ENCODE peak calls at places on chromosomes 6 and 20, in nine cellular contexts. One of them, this sample, is unnamed.

GRCh38 chr6:16727996-16728395 is 33.3 kb downstream of the ATXN1 start:
- DNase-seq in IMR-90: no peak
- DNase-seq in ovary: no peak
- DNase-seq in HCT116: no peak
- DNase-seq in tibial nerve: no peak
- DNase-seq in GM12892: no peak
- DNase-seq in body of pancreas: no peak
- DNase-seq in spleen: no peak
- DNase-seq in right lobe of liver: no peak
- DNase-seq in this sample: peak

GRCh38 chr20:46558511-46558959 is 8.1 kb upstream of the OCSTAMP start:
- DNase-seq in IMR-90: peak
- DNase-seq in ovary: no peak
- DNase-seq in HCT116: no peak
- DNase-seq in tibial nerve: no peak
- DNase-seq in GM12892: no peak
- DNase-seq in body of pancreas: no peak
- DNase-seq in spleen: no peak
- DNase-seq in right lobe of liver: no peak
- DNase-seq in this sample: no peak

GRCh38 chr6:17101422-17102257 is at the start of gene STMND1:
- DNase-seq in IMR-90: peak
- DNase-seq in ovary: peak
- DNase-seq in HCT116: no peak
- DNase-seq in tibial nerve: peak
- DNase-seq in GM12892: peak
- DNase-seq in body of pancreas: peak
- DNase-seq in spleen: no peak
- DNase-seq in right lobe of liver: peak
- DNase-seq in this sample: peak

GRCh38 chr20:63826753-63827152 is 4.3 kb downstream of the ZBTB46 start:
- DNase-seq in IMR-90: peak
- DNase-seq in ovary: no peak
- DNase-seq in HCT116: no peak
- DNase-seq in tibial nerve: no peak
- DNase-seq in GM12892: no peak
- DNase-seq in body of pancreas: no peak
- DNase-seq in spleen: no peak
- DNase-seq in right lobe of liver: no peak
- DNase-seq in this sample: no peak

GRCh38 chr6:21533678-21534077 is 59.9 kb upstream of the SOX4 start:
- DNase-seq in IMR-90: peak
- DNase-seq in ovary: no peak
- DNase-seq in HCT116: no peak
- DNase-seq in tibial nerve: no peak
- DNase-seq in GM12892: no peak
- DNase-seq in body of pancreas: no peak
- DNase-seq in spleen: no peak
- DNase-seq in right lobe of liver: no peak
- DNase-seq in this sample: no peak

GRCh38 chr6:160238786-160239751 is 19.6 kb downstream of the SLC22A2 start:
- DNase-seq in IMR-90: no peak
- DNase-seq in ovary: no peak
- DNase-seq in HCT116: no peak
- DNase-seq in tibial nerve: no peak
- DNase-seq in GM12892: no peak
- DNase-seq in body of pancreas: peak
- DNase-seq in spleen: no peak
- DNase-seq in right lobe of liver: no peak
- DNase-seq in this sample: no peak

GRCh38 chr20:5511505-5511904 is 194.8 kb upstream of the PROKR2 start:
- DNase-seq in IMR-90: no peak
- DNase-seq in ovary: no peak
- DNase-seq in HCT116: no peak
- DNase-seq in tibial nerve: no peak
- DNase-seq in GM12892: no peak
- DNase-seq in body of pancreas: no peak
- DNase-seq in spleen: no peak
- DNase-seq in right lobe of liver: no peak
- DNase-seq in this sample: no peak

GRCh38 chr20:48538058-48538825 is 289.6 kb downstream of the PREX1 start:
- DNase-seq in IMR-90: peak
- DNase-seq in ovary: no peak
- DNase-seq in HCT116: peak
- DNase-seq in tibial nerve: no peak
- DNase-seq in GM12892: no peak
- DNase-seq in body of pancreas: peak
- DNase-seq in spleen: no peak
- DNase-seq in right lobe of liver: no peak
- DNase-seq in this sample: no peak

DNA sequence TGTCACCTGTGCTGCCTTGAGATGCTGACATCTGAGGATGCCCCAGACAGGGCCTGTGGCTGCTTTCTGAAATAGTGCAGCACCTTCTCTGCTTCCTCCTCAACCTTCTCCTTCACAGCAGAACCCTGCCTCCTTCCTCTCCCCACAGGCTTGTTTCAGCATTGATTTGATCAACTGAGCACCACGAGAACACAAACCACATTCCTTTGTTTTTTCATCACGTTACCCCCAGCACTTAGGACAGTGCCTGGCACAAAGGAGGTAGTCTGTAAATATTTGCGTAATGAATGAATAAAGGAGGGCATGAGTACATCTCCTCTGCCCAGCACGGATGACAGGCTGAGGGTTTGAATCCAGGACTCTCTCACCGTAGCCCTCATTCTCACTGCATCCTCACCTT is 21.3 kb upstream of the WFDC2 start:
- DNase-seq in IMR-90: no peak
- DNase-seq in ovary: no peak
- DNase-seq in HCT116: no peak
- DNase-seq in tibial nerve: no peak
- DNase-seq in GM12892: no peak
- DNase-seq in body of pancreas: no peak
- DNase-seq in spleen: no peak
- DNase-seq in right lobe of liver: no peak
- DNase-seq in this sample: no peak
- TF ChIP-seq POLR2A in IMR-90: no peak
- TF ChIP-seq POLR2A in ovary: no peak
- TF ChIP-seq POLR2A in HCT116: no peak
- TF ChIP-seq POLR2A in tibial nerve: no peak
- TF ChIP-seq POLR2A in GM12892: no peak
- TF ChIP-seq POLR2A in body of pancreas: no peak
- TF ChIP-seq POLR2A in spleen: no peak
- TF ChIP-seq POLR2A in right lobe of liver: no peak
- TF ChIP-seq POLR2A in this sample: no peak

GRCh38 chr6:79396625-79397024 is 140.6 kb downstream of the LCA5 start:
- DNase-seq in IMR-90: no peak
- DNase-seq in ovary: no peak
- DNase-seq in HCT116: no peak
- DNase-seq in tibial nerve: no peak
- DNase-seq in GM12892: no peak
- DNase-seq in body of pancreas: no peak
- DNase-seq in spleen: no peak
- DNase-seq in right lobe of liver: no peak
- DNase-seq in this sample: no peak

GRCh38 chr6:79394690-79395089 is 142.5 kb downstream of the LCA5 start:
- DNase-seq in IMR-90: no peak
- DNase-seq in ovary: no peak
- DNase-seq in HCT116: no peak
- DNase-seq in tibial nerve: no peak
- DNase-seq in GM12892: no peak
- DNase-seq in body of pancreas: no peak
- DNase-seq in spleen: no peak
- DNase-seq in right lobe of liver: no peak
- DNase-seq in this sample: no peak

GRCh38 chr6:79403525-79403924 is 133.7 kb downstream of the LCA5 start:
- DNase-seq in IMR-90: no peak
- DNase-seq in ovary: no peak
- DNase-seq in HCT116: no peak
- DNase-seq in tibial nerve: no peak
- DNase-seq in GM12892: no peak
- DNase-seq in body of pancreas: no peak
- DNase-seq in spleen: no peak
- DNase-seq in right lobe of liver: no peak
- DNase-seq in this sample: no peak

GRCh38 chr6:79404261-79404660 is 133.0 kb downstream of the LCA5 start:
- DNase-seq in IMR-90: no peak
- DNase-seq in ovary: no peak
- DNase-seq in HCT116: no peak
- DNase-seq in tibial nerve: no peak
- DNase-seq in GM12892: no peak
- DNase-seq in body of pancreas: no peak
- DNase-seq in spleen: no peak
- DNase-seq in right lobe of liver: no peak
- DNase-seq in this sample: no peak

DNA sequence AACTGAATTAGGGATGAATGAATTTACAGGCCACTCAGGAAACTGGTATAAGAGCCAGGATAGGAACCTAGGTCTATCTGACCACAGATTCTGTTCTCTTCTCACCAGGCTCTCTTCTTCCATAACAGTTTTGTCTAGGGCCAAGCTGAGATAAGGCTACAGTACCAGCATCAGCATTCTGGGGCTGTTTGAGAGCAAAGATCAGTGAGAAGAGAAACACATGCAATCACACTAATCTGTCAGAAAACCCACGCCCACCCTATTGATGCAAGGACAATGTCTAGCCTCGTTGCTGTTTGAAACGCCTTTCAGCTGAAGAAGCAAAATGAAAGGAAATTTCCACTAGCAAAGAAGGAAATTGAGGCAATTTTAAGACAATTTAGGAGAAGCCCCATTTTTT is 137.7 kb downstream of the LCA5 start:
- DNase-seq in IMR-90: no peak
- DNase-seq in ovary: no peak
- DNase-seq in HCT116: no peak
- DNase-seq in tibial nerve: no peak
- DNase-seq in GM12892: no peak
- DNase-seq in body of pancreas: no peak
- DNase-seq in spleen: no peak
- DNase-seq in right lobe of liver: no peak
- DNase-seq in this sample: no peak
- TF ChIP-seq POLR2A in IMR-90: no peak
- TF ChIP-seq POLR2A in ovary: no peak
- TF ChIP-seq POLR2A in HCT116: no peak
- TF ChIP-seq POLR2A in tibial nerve: no peak
- TF ChIP-seq POLR2A in GM12892: no peak
- TF ChIP-seq POLR2A in body of pancreas: no peak
- TF ChIP-seq POLR2A in spleen: no peak
- TF ChIP-seq POLR2A in right lobe of liver: no peak
- TF ChIP-seq POLR2A in this sample: no peak

DNA sequence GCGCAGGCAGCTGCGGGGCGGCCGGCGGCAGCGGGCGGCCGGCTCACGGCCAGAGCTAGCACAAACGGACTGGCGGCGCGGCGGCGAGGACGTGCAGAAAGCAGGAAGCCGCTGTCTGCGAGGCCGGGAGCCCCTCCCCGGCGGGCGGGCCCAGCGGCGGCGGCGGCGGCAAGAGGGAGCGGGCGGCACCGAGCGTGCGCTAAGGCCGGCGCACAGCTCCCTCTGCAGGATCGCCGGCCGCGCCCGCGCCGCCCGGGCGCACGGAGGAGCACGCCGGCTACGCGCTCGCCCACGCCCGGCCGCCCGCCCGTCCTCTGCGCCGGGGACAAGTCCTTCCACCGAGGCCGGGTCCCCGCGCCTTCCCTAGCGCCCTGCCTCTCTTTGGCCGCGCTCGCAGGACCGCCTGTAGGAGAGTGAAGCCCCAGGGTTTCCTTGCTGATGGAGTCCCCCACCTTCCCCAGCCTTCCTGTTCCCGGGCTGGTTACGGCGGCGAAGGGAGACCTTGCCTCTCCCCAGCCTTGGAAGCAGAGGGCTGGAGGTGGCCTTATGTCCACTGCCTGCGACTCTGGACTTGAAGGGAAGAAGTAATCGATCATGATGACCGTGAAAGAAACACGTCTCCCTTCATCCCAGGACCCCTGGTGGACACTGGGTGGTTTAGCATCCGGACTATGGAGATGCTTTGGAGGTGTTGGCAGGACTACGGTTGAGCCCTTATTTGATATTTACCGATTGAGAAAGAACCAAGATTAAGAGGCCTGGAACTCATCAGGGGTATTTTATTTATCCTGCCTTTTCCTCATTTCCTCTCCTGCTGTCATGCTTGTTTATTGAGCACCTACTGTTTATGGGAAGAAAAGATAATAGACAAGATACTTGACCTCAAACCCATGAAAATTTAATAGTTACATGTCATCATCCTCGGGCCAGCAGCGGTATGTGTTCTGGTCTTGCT is at the start of gene PREP:
- DNase-seq in IMR-90: peak
- DNase-seq in ovary: peak
- DNase-seq in HCT116: peak
- DNase-seq in tibial nerve: peak
- DNase-seq in GM12892: peak
- DNase-seq in body of pancreas: peak
- DNase-seq in spleen: peak
- DNase-seq in right lobe of liver: peak
- DNase-seq in this sample: peak
- TF ChIP-seq POLR2A in IMR-90: peak
- TF ChIP-seq POLR2A in ovary: no peak
- TF ChIP-seq POLR2A in HCT116: no peak
- TF ChIP-seq POLR2A in tibial nerve: peak
- TF ChIP-seq POLR2A in GM12892: peak
- TF ChIP-seq POLR2A in body of pancreas: peak
- TF ChIP-seq POLR2A in spleen: no peak
- TF ChIP-seq POLR2A in right lobe of liver: peak
- TF ChIP-seq POLR2A in this sample: peak

GRCh38 chr6:36924131-36924530 is 30.4 kb upstream of the PI16 start:
- DNase-seq in IMR-90: peak
- DNase-seq in ovary: no peak
- DNase-seq in HCT116: no peak
- DNase-seq in tibial nerve: no peak
- DNase-seq in GM12892: no peak
- DNase-seq in body of pancreas: no peak
- DNase-seq in spleen: no peak
- DNase-seq in right lobe of liver: no peak
- DNase-seq in this sample: no peak

GRCh38 chr6:36927114-36927513 is 27.4 kb upstream of the PI16 start:
- DNase-seq in IMR-90: no peak
- DNase-seq in ovary: no peak
- DNase-seq in HCT116: no peak
- DNase-seq in tibial nerve: no peak
- DNase-seq in GM12892: no peak
- DNase-seq in body of pancreas: no peak
- DNase-seq in spleen: no peak
- DNase-seq in right lobe of liver: no peak
- DNase-seq in this sample: no peak

GRCh38 chr6:36926711-36927110 is 27.8 kb upstream of the PI16 start:
- DNase-seq in IMR-90: no peak
- DNase-seq in ovary: peak
- DNase-seq in HCT116: no peak
- DNase-seq in tibial nerve: no peak
- DNase-seq in GM12892: no peak
- DNase-seq in body of pancreas: no peak
- DNase-seq in spleen: no peak
- DNase-seq in right lobe of liver: no peak
- DNase-seq in this sample: no peak

GRCh38 chr6:36924778-36925396 is 29.7 kb upstream of the PI16 start:
- DNase-seq in IMR-90: no peak
- DNase-seq in ovary: no peak
- DNase-seq in HCT116: no peak
- DNase-seq in tibial nerve: no peak
- DNase-seq in GM12892: no peak
- DNase-seq in body of pancreas: no peak
- DNase-seq in spleen: no peak
- DNase-seq in right lobe of liver: no peak
- DNase-seq in this sample: no peak

GRCh38 chr6:36925809-36926208 is 28.7 kb upstream of the PI16 start:
- DNase-seq in IMR-90: no peak
- DNase-seq in ovary: no peak
- DNase-seq in HCT116: no peak
- DNase-seq in tibial nerve: no peak
- DNase-seq in GM12892: no peak
- DNase-seq in body of pancreas: no peak
- DNase-seq in spleen: no peak
- DNase-seq in right lobe of liver: no peak
- DNase-seq in this sample: no peak
- TF ChIP-seq POLR2A in IMR-90: no peak
- TF ChIP-seq POLR2A in ovary: no peak
- TF ChIP-seq POLR2A in HCT116: no peak
- TF ChIP-seq POLR2A in tibial nerve: no peak
- TF ChIP-seq POLR2A in GM12892: no peak
- TF ChIP-seq POLR2A in body of pancreas: no peak
- TF ChIP-seq POLR2A in spleen: no peak
- TF ChIP-seq POLR2A in right lobe of liver: no peak
- TF ChIP-seq POLR2A in this sample: no peak